ENCODE peak calls at places on chromosomes 5 and 9, in four cellular contexts. E, O, G and Y are unnamed samples.

GRCh38 chr9:131594906-131595675 is 49.8 kb downstream of the PRRT1B start:
- DNase-seq in E (no peak), G (no peak), O (no peak), Y (no peak)

GRCh38 chr5:143913008-143913752 is 101.2 kb downstream of the HMHB1 start:
- DNase-seq in G (no peak), O (peak), E (peak), Y (peak)

GRCh38 chr9:126974604-126975003 is 60.0 kb downstream of the RALGPS1 start:
- DNase-seq in E (no peak), G (no peak), O (no peak), Y (no peak)

GRCh38 chr9:108045851-108046250 is 556.3 kb upstream of the KLF4 start:
- DNase-seq in E (no peak), O (no peak), G (no peak), Y (no peak)

GRCh38 chr5:1008451-1009358 is at the start of gene NKD2:
- DNase-seq in E (no peak), O (no peak), G (peak), Y (no peak)

GRCh38 chr5:3428355-3428754 is 167.3 kb upstream of the IRX1 start:
- DNase-seq in E (no peak), O (no peak), G (no peak), Y (no peak)

GRCh38 chr9:87793292-87793691 is 67.4 kb downstream of the CTSL start:
- DNase-seq in O (peak), E (peak), G (no peak), Y (peak)

GRCh38 chr5:4584982-4585381 is 555.1 kb upstream of the ADAMTS16 start:
- DNase-seq in G (no peak), E (peak), O (peak), Y (no peak)

GRCh38 chr5:15170173-15170572 is 298.6 kb upstream of the ANKH start:
- DNase-seq in G (no peak), E (no peak), O (no peak), Y (no peak)
- TF ChIP-seq CTCF in G (no peak), E (no peak), O (no peak), Y (no peak)

GRCh38 chr5:82165740-82166530 is 112.2 kb downstream of the RPS23 start:
- DNase-seq in E (peak), G (peak), O (peak), Y (peak)
- TF ChIP-seq CTCF in E (peak), G (peak), O (peak), Y (peak)

DNA sequence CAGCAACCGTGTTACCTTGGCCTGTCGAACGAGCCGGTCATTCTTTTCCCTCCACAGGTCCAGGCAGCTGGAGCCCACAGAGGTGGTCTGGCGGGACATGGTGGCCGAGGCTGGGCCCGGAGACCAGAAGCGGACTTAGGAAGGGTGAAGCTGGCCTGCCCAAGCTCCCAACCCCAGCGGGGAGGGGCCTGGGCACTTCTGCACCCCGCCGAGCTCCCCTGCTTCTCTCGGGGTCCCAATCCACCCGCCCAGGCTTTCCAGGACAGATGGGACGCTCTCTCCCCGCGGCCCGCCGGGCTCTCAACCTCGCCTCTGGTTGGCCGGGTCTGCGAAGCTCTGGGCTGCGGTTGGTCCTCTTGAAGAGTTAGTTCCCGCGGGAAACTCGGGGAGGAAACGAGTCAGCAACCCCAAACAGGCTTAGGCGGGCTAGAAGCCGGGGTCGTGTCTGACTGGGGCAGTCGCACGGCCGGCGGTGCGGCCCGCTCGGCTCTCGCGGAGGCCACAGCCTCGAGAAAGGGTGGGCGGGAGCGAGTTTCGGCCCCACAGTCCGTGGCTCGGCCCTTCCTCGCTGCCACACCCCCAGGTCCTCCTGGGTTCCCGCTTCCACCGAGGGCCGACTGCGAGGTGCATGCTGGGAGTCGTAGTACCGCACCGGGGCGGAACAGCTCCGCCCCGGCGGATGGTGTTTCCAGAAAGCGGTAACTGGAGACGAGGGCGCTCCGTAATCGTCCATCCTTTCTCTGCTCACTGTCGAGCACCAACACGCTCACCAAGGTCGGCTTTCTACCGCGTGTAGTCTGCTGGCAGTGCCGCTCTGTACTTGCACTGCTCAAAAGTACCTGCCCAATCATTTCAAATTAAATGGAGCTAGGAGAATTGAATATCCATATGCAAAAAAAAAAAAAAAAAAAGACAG is at the start of gene FANCG:
- DNase-seq in E (peak), O (peak), G (peak), Y (peak)
- TF ChIP-seq CTCF in E (no peak), O (peak), G (no peak), Y (no peak)

GRCh38 chr5:129096382-129096991 is 1.9 kb downstream of the ISOC1 start:
- DNase-seq in O (no peak), G (no peak), E (no peak), Y (no peak)
- TF ChIP-seq CTCF in O (no peak), G (no peak), E (no peak), Y (peak)